ENCODE peak calls at places on chromosomes 3 and 15, in eight cellular contexts. T is CD8-positive, alpha-beta memory T cell; W is CD8-positive, alpha-beta T cell; M is A549; H is upper lobe of left lung; Y is sigmoid colon; F is heart left ventricle; N is aorta. X is an unnamed sample.
A peak's percentile ranks its signal among the peaks of the same experiment; 100 is the strongest.

GRCh38 chr15:71538922-71539321 is 271.4 kb upstream of the NR2E3 start:
- DNase-seq in T (no peak), W (no peak), M (no peak), H (no peak), Y (no peak), F (no peak), N (no peak), X (no peak)

GRCh38 chr3:168162172-168162571 is 66.4 kb upstream of the GOLIM4 start:
- DNase-seq in T (no peak), W (no peak), M (no peak), H (no peak), Y (no peak), F (no peak), N (no peak), X (no peak)

GRCh38 chr3:9715764-9716437 is 12.3 kb downstream of the CPNE9 start:
- DNase-seq in T (peak; percentile 11), W (peak; percentile 22), M (peak; percentile 78), H (peak; percentile 81), Y (peak; percentile 94), F (no peak), N (peak; percentile 90), X (no peak)

GRCh38 chr3:24299236-24299635 is 195.4 kb downstream of the THRB start:
- DNase-seq in T (no peak), W (no peak), M (no peak), H (no peak), Y (no peak), F (no peak), N (no peak), X (no peak)

GRCh38 chr3:73188707-73189106 is 127.2 kb downstream of the EBLN2 start:
- DNase-seq in T (no peak), W (no peak), M (no peak), H (no peak), Y (no peak), F (no peak), N (no peak), X (no peak)

GRCh38 chr3:128619146-128619890 is 31.3 kb downstream of the RPN1 start:
- DNase-seq in T (no peak), W (no peak), M (peak; percentile 45), H (peak; percentile 27), Y (no peak), F (no peak), N (no peak), X (no peak)

GRCh38 chr3:10792208-10792607 is 23.8 kb upstream of the SLC6A11 start:
- DNase-seq in T (no peak), W (no peak), M (no peak), H (no peak), Y (no peak), F (no peak), N (no peak), X (no peak)

GRCh38 chr3:108862865-108863798 is 40.5 kb downstream of the TRAT1 start:
- DNase-seq in T (no peak), W (peak; percentile 5), M (peak; percentile 39), H (no peak), Y (no peak), F (no peak), N (no peak), X (no peak)

GRCh38 chr3:121594850-121595249 is 1.7 kb downstream of the FBXO40 start:
- DNase-seq in T (no peak), W (no peak), M (no peak), H (no peak), Y (no peak), F (no peak), N (no peak), X (no peak)

GRCh38 chr15:50435772-50436171 is 11.6 kb downstream of the USP8 start:
- DNase-seq in T (no peak), W (no peak), M (no peak), H (no peak), Y (no peak), F (no peak), N (no peak), X (no peak)

GRCh38 chr3:196514913-196515621 is at the start of gene SMCO1:
- DNase-seq in T (no peak), W (no peak), M (no peak), H (no peak), Y (no peak), F (no peak), N (no peak), X (no peak)

GRCh38 chr15:89129123-89129815 is 41.0 kb downstream of the ABHD2 start:
- DNase-seq in T (peak; percentile 53), W (peak; percentile 66), M (peak; percentile 63), H (peak; percentile 67), Y (no peak), F (peak; percentile 66), N (no peak), X (no peak)

DNA sequence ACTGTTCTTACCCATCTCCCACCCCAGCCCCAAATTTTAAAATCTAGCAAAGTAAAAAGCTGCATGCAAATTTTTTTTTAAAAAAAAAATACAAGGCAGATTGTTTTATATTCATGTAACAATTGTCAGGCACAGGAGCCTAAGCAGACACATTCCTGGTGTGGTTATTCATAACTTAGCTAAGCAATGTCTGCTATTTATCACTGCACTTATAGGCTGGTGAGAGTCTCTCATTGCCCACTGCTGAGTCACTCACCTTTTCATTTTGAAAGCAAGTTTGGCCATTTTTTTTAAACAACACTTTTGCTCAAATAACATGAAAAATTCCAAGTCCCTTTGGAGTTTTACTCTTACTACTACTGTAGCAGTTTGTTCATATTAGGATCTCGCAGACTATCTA is 413.9 kb downstream of the RBMS3 start:
- DNase-seq in T (no peak), W (no peak), M (peak; percentile 88), H (peak; percentile 42), Y (no peak), F (no peak), N (no peak), X (no peak)
- H3K27ac ChIP-seq in T (no peak overlapping the region), W (no peak overlapping the region), M (peak overlapping the region; percentile 89), H (peak overlapping the region; percentile 39), Y (peak overlapping the region; percentile 86), F (peak overlapping the region; percentile 64), N (no peak overlapping the region), X (no peak overlapping the region)

DNA sequence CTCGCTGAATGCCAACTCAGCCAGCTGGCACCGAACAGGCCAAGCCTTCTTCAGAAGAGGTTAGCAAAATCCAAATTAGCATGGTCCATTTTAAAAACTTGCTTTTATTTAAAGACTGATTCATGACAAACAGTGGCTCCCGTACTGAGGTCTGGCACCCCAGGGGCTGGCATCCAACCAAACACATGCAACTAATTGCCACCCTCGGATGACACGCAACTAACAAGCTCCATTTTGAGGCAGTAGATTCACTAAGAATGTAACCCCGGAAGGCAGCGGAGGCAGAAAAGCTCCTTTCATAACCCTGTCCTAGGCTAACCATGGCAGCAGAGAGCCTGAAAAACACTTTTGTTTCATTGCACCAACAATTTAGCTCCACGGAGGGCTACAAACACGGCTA is 447.4 kb downstream of the FHIT start:
- DNase-seq in T (no peak), W (no peak), M (no peak), H (no peak), Y (no peak), F (no peak), N (no peak), X (peak; percentile 51)
- H3K27ac ChIP-seq in T (no peak overlapping the region), W (no peak overlapping the region), M (no peak overlapping the region), H (no peak overlapping the region), Y (no peak overlapping the region), F (no peak overlapping the region), N (no peak overlapping the region), X (no peak overlapping the region)

DNA sequence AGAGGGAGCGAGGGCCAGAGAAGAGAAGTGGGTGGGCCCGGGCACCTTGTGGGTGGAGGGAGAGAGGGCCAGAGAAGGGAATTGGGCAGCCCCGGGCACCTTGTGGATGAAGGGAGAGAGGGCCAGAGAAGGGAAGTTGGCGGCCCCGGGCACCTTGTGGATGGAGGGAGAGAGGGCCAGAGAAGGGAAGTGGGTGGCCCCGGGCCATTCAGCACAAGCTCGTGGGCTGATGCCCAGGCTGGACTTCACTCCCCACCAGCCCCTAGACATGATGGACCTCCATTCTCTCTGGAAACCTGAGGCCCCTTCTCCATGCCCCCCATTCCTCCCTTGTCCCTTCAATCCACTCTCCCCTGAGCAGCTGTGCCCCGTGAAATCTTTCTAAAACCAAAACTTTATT is 15.8 kb downstream of the DUSP7 start:
- DNase-seq in T (no peak), W (no peak), M (no peak), H (no peak), Y (no peak), F (no peak), N (no peak), X (peak; percentile 47)
- H3K27ac ChIP-seq in T (no peak overlapping the region), W (no peak overlapping the region), M (no peak overlapping the region), H (peak overlapping the region; percentile 59), Y (no peak overlapping the region), F (peak overlapping the region; percentile 83), N (no peak overlapping the region), X (peak overlapping the region; percentile 97)

GRCh38 chr3:14871456-14872200 is 52.9 kb downstream of the FGD5 start:
- DNase-seq in T (no peak), W (no peak), M (no peak), H (no peak), Y (peak; percentile 44), F (no peak), N (no peak), X (no peak)
- H3K27ac ChIP-seq in T (no peak overlapping the region), W (no peak overlapping the region), M (no peak overlapping the region), H (peak overlapping the region; percentile 42), Y (no peak overlapping the region), F (no peak overlapping the region), N (no peak overlapping the region), X (no peak overlapping the region)

X was measured in caudate nucleus.